ENCODE peak calls at places on chromosomes 12 and 14, in five cellular contexts. M is heart right ventricle, T is HFFc6, Y is fibroblast of lung, U is K562. V is an unnamed sample.

GRCh38 chr12:124786065-124786964 is 77.3 kb downstream of the SCARB1 start:
- DNase-seq in M (peak), T (peak), Y (peak), U (no peak), V (peak)

GRCh38 chr14:65206448-65207096 is 104.3 kb upstream of the MAX start:
- DNase-seq in M (no peak), T (peak), Y (peak), U (no peak), V (no peak)

GRCh38 chr12:121748218-121748570 is 35.6 kb downstream of the TMEM120B start:
- DNase-seq in M (no peak), T (no peak), Y (no peak), U (no peak), V (no peak)

GRCh38 chr12:123808167-123808566 is 46.1 kb downstream of the DNAH10 start:
- DNase-seq in M (no peak), T (no peak), Y (no peak), U (peak), V (no peak)

GRCh38 chr14:96823652-96824051 is 26.5 kb downstream of the VRK1 start:
- DNase-seq in M (no peak), T (no peak), Y (no peak), U (no peak), V (no peak)

GRCh38 chr12:2682301-2683282 is 112.2 kb upstream of the FKBP4 start:
- DNase-seq in M (no peak), T (peak), Y (peak), U (peak), V (no peak)

GRCh38 chr12:83224012-83224411 is 537.3 kb downstream of the TMTC2 start:
- DNase-seq in M (no peak), T (no peak), Y (no peak), U (peak), V (no peak)

GRCh38 chr12:58419905-58420304 is 478.5 kb downstream of the ATP23 start:
- DNase-seq in M (no peak), T (no peak), Y (no peak), U (no peak), V (no peak)

GRCh38 chr12:13941258-13942249 is 39.8 kb downstream of the GRIN2B start:
- DNase-seq in M (no peak), T (peak), Y (peak), U (peak), V (no peak)

GRCh38 chr12:127813147-127813546 is 453.8 kb upstream of the TMEM132C start:
- DNase-seq in M (no peak), T (no peak), Y (no peak), U (no peak), V (no peak)

GRCh38 chr12:57531836-57532235 is 9.2 kb downstream of the MBD6 start:
- DNase-seq in M (no peak), T (no peak), Y (no peak), U (no peak), V (no peak)

DNA sequence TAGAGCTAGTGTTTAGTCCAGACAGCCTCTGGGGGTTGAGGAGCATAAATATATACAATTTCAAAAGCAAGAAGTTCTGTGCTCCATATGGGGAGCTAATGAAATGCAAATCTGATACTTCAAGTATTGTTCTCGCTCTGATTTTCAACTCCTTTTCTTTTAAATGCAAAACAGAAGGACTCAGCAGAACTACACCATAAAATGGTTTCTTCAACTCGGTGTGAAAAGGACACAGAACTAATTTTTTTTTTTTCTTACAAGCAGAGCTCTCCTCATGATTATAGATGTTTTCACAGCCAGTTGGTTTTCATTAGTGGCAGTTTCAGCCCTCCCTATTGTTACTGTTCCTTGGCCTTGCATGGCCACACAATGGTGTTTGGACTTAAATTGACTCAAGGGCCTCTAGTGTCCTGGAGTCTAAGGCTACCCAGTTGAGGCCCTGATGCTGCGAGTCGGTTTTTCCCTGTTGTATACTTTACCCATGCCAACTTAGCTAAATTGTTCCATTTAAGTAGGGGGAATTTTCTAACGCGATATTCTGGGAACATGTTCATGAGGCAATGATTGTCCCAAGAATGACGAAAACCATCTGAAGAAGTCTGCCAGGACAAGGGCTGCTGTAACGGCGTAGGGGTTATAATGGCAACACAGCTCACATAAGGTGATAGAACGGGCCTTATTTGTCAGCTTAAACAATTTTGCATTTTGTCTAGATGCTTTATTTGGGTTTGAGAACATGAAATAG is 120.3 kb downstream of the GPR135 start:
- DNase-seq in M (no peak), T (no peak), Y (no peak), U (no peak), V (no peak)
- TF ChIP-seq CTCF in M (no peak), T (no peak), Y (no peak), U (no peak), V (no peak)

DNA sequence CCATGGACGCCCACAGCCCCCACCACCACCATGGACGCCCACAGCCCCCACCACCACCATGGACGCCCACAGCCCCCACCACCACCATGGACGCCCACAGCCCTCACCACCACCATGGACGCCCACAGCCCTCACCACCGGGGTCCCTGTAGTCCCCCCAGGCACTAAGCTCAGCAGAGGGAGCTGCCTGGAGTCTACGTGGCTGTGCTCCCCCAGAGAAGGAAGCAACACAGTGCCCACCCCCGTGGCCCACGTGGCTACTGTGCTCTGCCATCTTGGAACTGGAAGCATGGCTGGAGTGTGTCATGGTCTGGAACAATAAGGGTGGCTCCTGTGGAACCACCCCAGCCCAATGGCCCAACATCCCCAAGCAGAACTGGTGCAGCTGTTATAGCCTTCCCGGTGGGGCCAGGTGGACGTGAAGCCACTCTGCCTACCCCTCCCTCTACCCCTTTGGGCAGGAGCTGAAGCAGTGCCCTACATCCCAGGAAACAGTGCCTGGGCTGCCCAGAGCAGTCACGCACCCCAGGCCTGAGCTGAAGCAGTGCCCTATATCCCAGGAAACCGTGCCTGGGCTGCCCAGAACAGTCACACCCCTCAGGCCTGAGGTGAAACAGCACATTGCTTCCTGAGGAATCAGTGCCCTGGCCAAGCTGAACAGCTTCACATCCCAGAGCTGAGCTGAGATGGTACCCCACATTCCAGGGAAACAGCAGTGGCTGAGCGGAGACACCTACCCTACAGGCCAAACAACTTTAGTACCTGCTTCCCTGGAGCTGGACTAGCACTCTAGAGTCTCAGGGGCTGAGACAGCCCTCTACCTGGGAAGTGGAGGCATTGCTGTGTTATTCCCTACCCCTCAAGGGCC is 9.0 kb upstream of the SFSWAP start:
- DNase-seq in M (no peak), T (no peak), Y (no peak), U (no peak), V (no peak)
- TF ChIP-seq CTCF in M (no peak), T (no peak), Y (no peak), U (no peak), V (no peak)

DNA sequence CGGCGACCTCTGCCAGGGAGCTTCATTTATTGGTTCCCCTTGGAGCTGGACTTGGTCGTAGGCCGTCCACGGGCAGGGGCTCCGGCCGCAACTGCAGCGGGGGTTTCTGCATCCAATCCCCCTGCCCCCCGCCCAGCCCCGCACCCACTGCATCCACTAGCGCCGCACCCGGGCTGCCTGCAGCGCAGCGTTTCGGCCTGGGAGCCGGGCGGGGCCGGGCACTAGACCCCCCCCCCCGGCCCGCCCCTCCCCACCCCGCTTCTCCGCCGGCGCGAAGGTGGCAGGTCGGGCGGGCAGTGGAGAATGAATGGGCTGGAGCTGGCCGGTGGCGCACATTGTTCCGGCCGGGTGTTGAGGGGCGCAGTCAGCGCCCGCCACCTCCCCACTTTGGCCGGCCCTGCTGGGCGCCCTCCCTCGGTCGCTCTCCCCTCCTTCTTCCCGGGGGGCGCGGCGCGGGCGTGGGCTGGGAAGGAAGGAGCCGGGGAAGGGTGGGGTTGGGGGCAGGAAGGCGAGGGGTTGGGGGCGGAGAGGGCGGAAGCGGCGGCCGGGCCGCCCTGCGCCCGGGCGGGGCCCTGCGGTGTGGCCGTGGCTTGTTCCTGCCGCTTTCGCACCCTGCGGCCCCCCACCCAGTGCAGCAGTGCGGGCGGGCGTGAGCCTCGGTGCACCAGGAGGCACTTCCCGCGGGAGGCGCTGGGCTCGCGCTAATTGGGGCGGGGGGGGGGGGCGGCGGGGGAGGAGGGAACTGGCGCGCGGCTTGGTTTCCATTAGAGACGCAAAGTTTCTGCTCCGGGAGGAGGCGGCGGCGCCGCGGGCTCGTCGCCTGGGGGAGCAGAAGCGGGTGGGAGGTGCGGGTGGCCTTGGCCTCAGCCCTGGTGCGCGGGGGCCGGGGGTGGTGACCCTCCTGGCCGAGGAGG is 829 bp downstream of the CALM1 start:
- DNase-seq in M (peak), T (peak), Y (peak), U (peak), V (no peak)
- TF ChIP-seq CTCF in M (no peak), T (peak), Y (no peak), U (no peak), V (no peak)

DNA sequence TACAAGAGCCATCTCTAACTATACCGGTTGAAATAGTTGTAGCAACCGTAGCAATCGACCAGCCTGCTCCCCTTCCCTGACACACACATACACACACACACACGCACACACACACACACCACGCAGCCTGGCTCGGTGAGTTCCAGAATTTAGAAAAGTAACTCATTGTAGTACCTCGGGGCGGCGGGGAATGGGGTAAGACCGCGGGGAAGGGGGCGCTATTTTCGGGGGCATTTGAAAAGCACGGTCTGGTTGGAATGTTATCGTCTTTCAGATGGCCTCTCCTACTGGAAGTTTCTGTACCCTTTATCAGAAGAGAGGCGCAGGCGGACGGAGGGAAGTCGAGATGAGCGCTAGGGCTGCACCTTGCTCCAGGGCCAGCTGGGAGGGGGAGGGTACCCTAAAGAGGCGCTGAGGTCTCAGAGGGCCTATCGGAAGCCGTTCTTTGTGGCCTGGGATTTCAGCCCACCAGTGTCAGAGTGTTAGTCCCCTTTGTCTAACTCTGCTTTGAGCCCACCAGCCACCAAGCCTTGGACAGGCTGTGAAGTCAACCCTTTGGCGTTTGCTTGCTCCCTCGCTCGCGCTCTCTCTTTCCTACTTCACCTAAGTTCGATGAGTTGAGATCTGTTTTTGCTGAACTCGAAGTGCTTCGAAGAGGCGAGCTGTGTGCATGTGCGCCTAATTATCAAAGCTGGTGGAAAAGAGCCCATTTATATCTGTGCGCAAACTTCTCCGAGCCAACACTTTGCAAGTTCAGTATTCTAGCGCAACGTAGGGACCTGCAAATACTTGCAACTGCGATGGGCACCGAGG is 844 bp downstream of the COL2A1 start:
- DNase-seq in M (no peak), T (no peak), Y (peak), U (peak), V (no peak)
- TF ChIP-seq CTCF in M (no peak), T (peak), Y (no peak), U (no peak), V (no peak)

V was measured in AG09319.